ENCODE peak calls at places on chromosomes 12 and 14, in eight cellular contexts. A is epithelial cell of esophagus, E is NCI-H748 treated with DMSO at 0.1 percent for 48 hours, Y is type B pancreatic cell, W is AG08396, Q is NCI-H146, V is cardiac fibroblast, N is mesothelial cell of epicardium. T is an unnamed sample.

GRCh38 chr14:93301821-93302447 is 30.9 kb downstream of the BTBD7 start:
- DNase-seq in Y (no peak), N (no peak), W (no peak), Q (no peak), E (no peak), A (peak), V (no peak), T (no peak)

GRCh38 chr14:28653521-28653920 is 113.1 kb upstream of the FOXG1 start:
- DNase-seq in Q (peak), Y (no peak), V (peak), W (no peak), E (peak), A (peak), N (no peak), T (no peak)

GRCh38 chr14:67487937-67488893 is at the start of gene TMEM229B:
- DNase-seq in V (no peak), A (no peak), W (no peak), N (no peak), E (no peak), Y (no peak), Q (no peak), T (no peak)

GRCh38 chr14:20143911-20144310 is 5.3 kb downstream of the OR4N5 start:
- DNase-seq in Y (no peak), W (no peak), Q (no peak), N (no peak), E (no peak), A (no peak), V (no peak), T (peak)

GRCh38 chr14:30921305-30921704 is 46.9 kb downstream of the COCH start:
- DNase-seq in Y (no peak), A (peak), N (no peak), Q (no peak), W (no peak), E (no peak), V (peak), T (no peak)

GRCh38 chr12:6205761-6206160 is 5.6 kb downstream of the CD9 start:
- DNase-seq in Y (no peak), W (no peak), V (no peak), Q (no peak), A (no peak), N (no peak), E (no peak), T (no peak)

GRCh38 chr12:53079226-53080117 is at the start of gene SPRYD3:
- DNase-seq in Y (peak), W (peak), A (peak), Q (peak), N (peak), V (peak), E (peak), T (peak)

GRCh38 chr14:101328412-101329149 is 232.7 kb upstream of the DIO3 start:
- DNase-seq in A (no peak), E (no peak), W (no peak), V (no peak), Q (no peak), Y (no peak), N (no peak), T (no peak)

T was measured in NCI-H1930.